ENCODE peak calls at places on chromosomes 3 and 15, in eight cellular contexts. P, O, G, E, Q, D, N and C are unnamed samples.
A peak's percentile ranks its signal among the peaks of the same experiment; 100 is the strongest.

GRCh38 chr3:175713263-175713662 is 854.1 kb downstream of the NAALADL2 start:
- DNase-seq in P (no peak), O (no peak), G (no peak), E (no peak), Q (no peak), D (no peak), N (no peak), C (no peak)

GRCh38 chr3:24305795-24306467 is 188.7 kb downstream of the THRB start:
- DNase-seq in P (no peak), O (peak; percentile 71), G (no peak), E (no peak), Q (peak; percentile 36), D (no peak), N (no peak), C (no peak)

GRCh38 chr3:29202368-29202767 is 78.5 kb upstream of the RBMS3 start:
- DNase-seq in P (no peak), O (no peak), G (no peak), E (no peak), Q (no peak), D (no peak), N (no peak), C (no peak)

GRCh38 chr15:73989001-73989798 is 2.9 kb downstream of the STOML1 start:
- DNase-seq in P (no peak), O (no peak), G (no peak), E (no peak), Q (no peak), D (no peak), N (no peak), C (no peak)

GRCh38 chr15:75029378-75030022 is 6.1 kb downstream of the PPCDC start:
- DNase-seq in P (peak; percentile 93), O (peak; percentile 93), G (peak; percentile 92), E (peak; percentile 66), Q (peak; percentile 88), D (peak; percentile 80), N (peak; percentile 96), C (peak; percentile 74)

GRCh38 chr15:68775671-68776476 is 44.8 kb downstream of the ANP32A start:
- DNase-seq in P (peak; percentile 90), O (no peak), G (peak; percentile 66), E (no peak), Q (no peak), D (no peak), N (peak; percentile 88), C (peak; percentile 64)

GRCh38 chr15:44603126-44603525 is 60.3 kb downstream of the SPG11 start:
- DNase-seq in P (no peak), O (no peak), G (no peak), E (no peak), Q (no peak), D (no peak), N (no peak), C (no peak)

GRCh38 chr3:66582721-66583141 is 81.9 kb upstream of the LRIG1 start:
- DNase-seq in P (no peak), O (no peak), G (no peak), E (no peak), Q (no peak), D (peak; percentile 40), N (no peak), C (no peak)

GRCh38 chr3:184228376-184229137 is 828 bp upstream of the VWA5B2 start:
- DNase-seq in P (no peak), O (no peak), G (no peak), E (no peak), Q (no peak), D (no peak), N (no peak), C (no peak)

GRCh38 chr3:27511724-27512422 is 27.7 kb upstream of the SLC4A7 start:
- DNase-seq in P (no peak), O (no peak), G (no peak), E (no peak), Q (no peak), D (no peak), N (no peak), C (no peak)

GRCh38 chr15:80106051-80106450 is 46.6 kb downstream of the ZFAND6 start:
- DNase-seq in P (no peak), O (no peak), G (no peak), E (no peak), Q (no peak), D (no peak), N (no peak), C (no peak)

DNA sequence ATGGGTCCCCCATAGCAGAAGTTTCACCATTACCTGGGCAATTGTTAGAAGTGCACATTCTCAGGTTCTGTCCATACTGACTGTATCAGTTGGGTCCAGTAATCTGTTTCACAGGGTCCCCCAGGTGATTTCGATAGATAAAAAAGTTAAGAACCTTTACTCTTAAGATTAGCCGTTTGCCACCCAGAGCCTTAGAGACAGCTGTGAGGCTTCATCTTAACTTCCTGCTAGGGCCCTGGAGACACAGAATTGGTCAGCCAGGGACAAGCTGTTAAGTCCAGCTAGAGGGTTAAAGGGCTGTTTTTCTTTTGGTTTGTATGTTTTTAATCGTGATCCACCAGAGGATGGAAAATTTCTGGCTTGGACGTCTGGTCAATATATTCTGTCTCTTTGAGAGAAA is 6.7 kb downstream of the FAM162A start:
- DNase-seq in P (no peak), O (no peak), G (no peak), E (no peak), Q (no peak), D (no peak), N (no peak), C (no peak)
- H3K27ac ChIP-seq in P (no peak overlapping the region), O (no peak overlapping the region), G (no peak overlapping the region), E (peak overlapping the region; percentile 72), Q (no peak overlapping the region), D (no peak overlapping the region), N (peak overlapping the region; percentile 0), C (no peak overlapping the region)

GRCh38 chr15:55361048-55361447 is 42.0 kb downstream of the PIGB start:
- DNase-seq in P (no peak), O (no peak), G (no peak), E (no peak), Q (no peak), D (no peak), N (no peak), C (no peak)
- H3K27ac ChIP-seq in P (no peak overlapping the region), O (no peak overlapping the region), G (no peak overlapping the region), E (no peak overlapping the region), Q (no peak overlapping the region), D (no peak overlapping the region), N (no peak overlapping the region), C (no peak overlapping the region)

DNA sequence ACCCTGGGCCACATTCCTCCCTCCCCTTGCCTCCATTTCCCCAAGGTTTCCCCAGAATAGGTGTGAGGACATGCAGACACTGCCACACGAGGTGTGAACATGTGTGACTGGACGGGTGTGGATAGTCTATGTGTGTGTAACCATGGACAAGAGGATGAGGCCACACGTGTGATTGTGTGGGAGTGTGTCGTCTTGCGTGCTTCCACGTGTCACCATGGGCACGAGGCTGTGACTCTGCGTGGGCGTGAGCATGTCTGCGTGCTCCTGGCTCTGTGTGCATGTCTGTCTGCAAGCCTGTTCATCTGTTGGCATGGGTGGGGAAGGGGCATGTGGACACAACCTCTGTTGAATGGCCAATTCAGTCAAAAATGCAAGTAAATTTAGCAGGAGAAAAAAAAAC is 6.2 kb upstream of the MYL3 start:
- DNase-seq in P (no peak), O (no peak), G (no peak), E (no peak), Q (no peak), D (no peak), N (no peak), C (no peak)
- H3K27ac ChIP-seq in P (no peak overlapping the region), O (no peak overlapping the region), G (no peak overlapping the region), E (no peak overlapping the region), Q (no peak overlapping the region), D (no peak overlapping the region), N (no peak overlapping the region), C (peak overlapping the region; percentile 62)

DNA sequence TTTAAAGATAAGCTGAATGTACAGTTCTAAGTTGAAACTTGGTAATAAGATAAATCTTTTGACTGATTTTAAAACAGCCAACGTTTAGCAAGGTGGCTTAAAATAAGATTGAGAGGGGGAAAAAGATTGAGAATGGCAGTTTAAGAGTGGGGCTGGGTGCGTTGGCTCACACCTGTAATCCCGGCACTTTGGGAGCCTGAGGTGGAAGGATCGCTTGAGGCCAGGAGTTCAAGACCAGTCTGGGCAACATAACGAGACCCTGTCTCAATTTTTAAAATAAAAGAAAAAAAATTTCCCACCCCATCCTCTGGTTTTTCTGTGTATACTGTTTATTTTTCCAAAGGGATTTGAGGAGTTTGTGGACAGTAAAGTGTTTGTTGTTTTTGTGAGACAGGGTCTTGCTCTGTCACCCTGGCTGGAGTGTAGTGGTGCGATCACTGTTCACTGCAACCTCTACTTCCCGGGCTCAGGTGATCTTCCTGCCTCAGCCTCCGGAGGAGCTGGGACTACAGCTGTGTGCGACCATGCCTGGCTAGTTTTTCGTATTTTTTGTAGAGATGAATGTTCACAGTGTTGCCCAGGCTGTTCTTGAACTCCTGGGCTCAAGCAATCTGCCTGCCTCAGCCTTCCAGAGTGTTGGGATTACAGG is 3.0 kb downstream of the MAPK6 start:
- DNase-seq in P (no peak), O (no peak), G (no peak), E (no peak), Q (no peak), D (no peak), N (no peak), C (no peak)
- H3K27ac ChIP-seq in P (no peak overlapping the region), O (peak overlapping the region; percentile 73), G (peak overlapping the region; percentile 31), E (peak overlapping the region; percentile 99), Q (no peak overlapping the region), D (no peak overlapping the region), N (no peak overlapping the region), C (peak overlapping the region; percentile 67)

GRCh38 chr3:100075731-100076543 is 38.4 kb downstream of the FILIP1L start:
- DNase-seq in P (no peak), O (no peak), G (no peak), E (peak; percentile 99), Q (no peak), D (no peak), N (no peak), C (no peak)
- H3K27ac ChIP-seq in P (no peak overlapping the region), O (no peak overlapping the region), G (no peak overlapping the region), E (peak overlapping the region; percentile 97), Q (no peak overlapping the region), D (no peak overlapping the region), N (peak overlapping the region; percentile 36), C (no peak overlapping the region)

GRCh38 chr15:78448441-78449219 is 10.6 kb downstream of the IREB2 start:
- DNase-seq in P (no peak), O (no peak), G (no peak), E (no peak), Q (no peak), D (no peak), N (no peak), C (no peak)
- H3K27ac ChIP-seq in P (no peak overlapping the region), O (peak overlapping the region; percentile 56), G (no peak overlapping the region), E (peak overlapping the region; percentile 28), Q (no peak overlapping the region), D (no peak overlapping the region), N (peak overlapping the region; percentile 11), C (no peak overlapping the region)

GRCh38 chr15:51380999-51381806 is 39.7 kb downstream of the GLDN start:
- DNase-seq in P (peak; percentile 67), O (peak; percentile 86), G (peak; percentile 76), E (peak; percentile 77), Q (peak; percentile 72), D (no peak), N (no peak), C (no peak)

GRCh38 chr15:51382787-51383186 is 41.3 kb downstream of the GLDN start:
- DNase-seq in P (no peak), O (peak; percentile 90), G (no peak), E (peak; percentile 27), Q (peak; percentile 67), D (no peak), N (no peak), C (no peak)

GRCh38 chr15:51377038-51377761 is 35.7 kb downstream of the GLDN start:
- DNase-seq in P (no peak), O (no peak), G (peak; percentile 32), E (no peak), Q (no peak), D (no peak), N (no peak), C (no peak)

GRCh38 chr15:51375966-51376640 is 34.6 kb downstream of the GLDN start:
- DNase-seq in P (no peak), O (no peak), G (no peak), E (no peak), Q (no peak), D (no peak), N (no peak), C (no peak)

GRCh38 chr15:51379390-51379789 is 37.9 kb downstream of the GLDN start:
- DNase-seq in P (no peak), O (no peak), G (no peak), E (no peak), Q (no peak), D (no peak), N (no peak), C (no peak)
- H3K27ac ChIP-seq in P (no peak overlapping the region), O (no peak overlapping the region), G (peak overlapping the region; percentile 86), E (no peak overlapping the region), Q (no peak overlapping the region), D (no peak overlapping the region), N (no peak overlapping the region), C (no peak overlapping the region)